ENCODE peak calls at places on chromosomes 4 and X, in ten cellular contexts. M is upper lobe of left lung, R is K562, L is stomach, O is A549, V is SK-N-SH, Z is H1, N is suprapubic skin, G is HepG2, W is ovary. B is an unnamed sample.

GRCh38 chrX:70289168-70289792 is 447 bp downstream of the PDZD11 start:
- DNase-seq in W (no peak), R (no peak), G (no peak), O (no peak), N (no peak), L (no peak), M (no peak), Z (no peak), V (no peak), B (no peak)

GRCh38 chrX:73916931-73917657 is 354.1 kb downstream of the CHIC1 start:
- DNase-seq in Z (peak; percentile 2), W (no peak), M (no peak), R (no peak), N (no peak), O (peak; percentile 41), G (no peak), L (no peak), V (no peak), B (no peak)

GRCh38 chr4:186666252-186666651 is 57.4 kb downstream of the FAT1 start:
- DNase-seq in V (no peak), Z (no peak), L (no peak), W (no peak), G (no peak), M (no peak), O (no peak), N (no peak), R (no peak), B (no peak)

GRCh38 chr4:24273148-24273547 is 311.2 kb downstream of the DHX15 start:
- DNase-seq in L (no peak), V (no peak), W (no peak), Z (no peak), M (no peak), O (no peak), R (no peak), N (no peak), G (no peak), B (no peak)

GRCh38 chr4:18388029-18388428 is 366.5 kb upstream of the LCORL start:
- DNase-seq in W (no peak), N (no peak), V (no peak), M (no peak), Z (no peak), R (no peak), L (no peak), G (no peak), O (no peak), B (no peak)

GRCh38 chr4:76801621-76802545 is 96.1 kb downstream of the SOWAHB start:
- DNase-seq in Z (no peak), W (peak; percentile 84), O (no peak), M (peak; percentile 86), L (no peak), G (no peak), N (no peak), V (no peak), R (no peak), B (no peak)

GRCh38 chr4:41934813-41935651 is at the start of gene TMEM33:
- DNase-seq in N (peak; percentile 89), O (peak; percentile 68), W (peak; percentile 83), L (peak; percentile 90), R (peak; percentile 90), V (peak; percentile 88), G (peak; percentile 94), Z (peak; percentile 76), M (peak; percentile 89), B (peak; percentile 84)

GRCh38 chr4:109947918-109948317 is 35.2 kb downstream of the EGF start:
- DNase-seq in L (no peak), O (no peak), G (no peak), M (no peak), R (no peak), W (no peak), V (no peak), N (no peak), Z (no peak), B (no peak)

GRCh38 chr4:20723019-20723418 is 22.8 kb downstream of the PACRGL start:
- DNase-seq in V (no peak), N (no peak), R (no peak), L (no peak), G (no peak), W (no peak), Z (no peak), O (no peak), M (no peak), B (no peak)

GRCh38 chr4:3046623-3047022 is 27.7 kb downstream of the HTT-AS start:
- DNase-seq in O (no peak), V (no peak), R (no peak), N (no peak), M (no peak), W (no peak), Z (no peak), G (no peak), L (no peak), B (no peak)

DNA sequence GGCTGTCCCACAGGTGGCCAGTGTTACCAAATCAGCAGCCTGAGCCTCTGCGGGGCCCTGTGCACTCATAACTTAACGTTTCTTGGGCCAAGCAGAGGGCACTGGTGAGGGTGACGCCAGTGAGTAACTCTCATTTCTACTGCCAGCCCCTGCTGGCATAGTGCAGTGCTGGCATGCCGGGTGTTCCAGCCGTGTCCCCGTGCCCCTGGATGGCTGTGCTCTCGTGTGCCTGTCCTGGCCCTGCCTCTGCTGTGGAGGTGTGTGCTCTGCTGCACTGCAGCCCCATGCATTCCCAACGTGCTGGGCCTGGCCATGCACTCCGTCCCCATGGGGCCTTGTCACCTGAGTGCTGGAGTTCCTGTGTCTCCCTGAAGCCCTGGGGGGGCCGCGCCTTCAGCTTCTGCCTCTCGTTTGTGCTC is 14.7 kb downstream of the TBC1D14 start:
- DNase-seq in W (no peak), R (no peak), M (no peak), V (no peak), Z (no peak), O (no peak), G (no peak), L (no peak), N (no peak), B (no peak)
- H3K4me1 ChIP-seq in W (peaks cover 3% of the 10 kb centered on the region), R (peaks cover 33% of the 10 kb centered on the region), M (peaks cover 43% of the 10 kb centered on the region), V (peaks cover 4% of the 10 kb centered on the region), Z (no peaks in the 10 kb centered on the region), O (no peaks in the 10 kb centered on the region), G (peaks cover 87% of the 10 kb centered on the region), L (peaks cover 11% of the 10 kb centered on the region), N (peaks cover 23% of the 10 kb centered on the region), B (no peaks in the 10 kb centered on the region)

GRCh38 chrX:45992402-45993123 is 552.7 kb downstream of the ZNF674 start:
- DNase-seq in M (no peak), Z (no peak), L (no peak), O (no peak), N (no peak), V (no peak), R (no peak), W (no peak), G (no peak), B (no peak)

DNA sequence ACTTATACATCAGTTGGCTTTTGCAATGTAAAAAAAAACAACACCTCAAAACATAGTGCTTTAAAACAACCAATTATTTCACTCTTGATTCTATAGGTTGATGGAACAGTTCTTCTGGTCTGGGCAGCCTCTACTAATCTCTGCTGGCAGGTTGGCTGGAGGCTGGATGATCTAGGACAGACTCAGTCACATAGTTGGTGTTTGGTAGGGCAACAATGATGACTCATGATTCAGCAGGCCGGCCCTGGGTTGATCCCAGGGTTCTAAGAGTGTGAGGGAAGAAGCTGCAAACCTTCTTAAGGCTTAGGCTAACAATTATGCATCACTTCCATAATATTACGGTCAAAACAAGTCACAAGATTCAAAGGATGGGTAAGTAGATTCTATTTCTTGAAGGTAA is 558.2 kb downstream of the ZNF674 start:
- DNase-seq in O (peak; percentile 1), Z (no peak), N (no peak), W (no peak), V (no peak), L (no peak), R (no peak), G (no peak), M (no peak), B (no peak)
- TF ChIP-seq EP300 in O (no peak), Z (no peak), N (no peak), W (no peak), V (no peak), L (no peak), R (no peak), G (no peak), M (no peak), B (no peak)

DNA sequence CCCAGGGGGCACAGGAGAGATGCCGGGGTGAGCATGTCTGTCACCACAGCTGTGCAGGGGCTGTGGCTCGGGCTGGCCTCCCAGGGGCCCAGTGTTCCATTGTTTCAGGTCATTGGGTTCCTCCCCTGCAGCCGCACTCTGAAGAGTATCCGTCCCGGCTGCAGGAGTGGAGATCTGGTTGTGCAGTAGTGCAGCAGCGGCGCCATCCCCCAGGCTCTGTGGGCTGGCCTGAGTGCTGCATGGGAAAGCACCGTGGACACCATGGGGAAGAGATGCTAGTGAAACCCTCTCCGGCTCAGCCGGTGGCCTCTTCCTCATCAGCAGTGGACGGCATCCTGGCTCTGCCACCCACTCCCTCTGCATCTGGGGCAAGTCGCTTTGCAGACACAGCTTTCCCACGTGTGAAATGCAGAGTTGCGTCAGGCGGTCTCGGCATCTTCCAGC is 29.2 kb downstream of the TBC1D14 start:
- DNase-seq in L (no peak), G (no peak), R (no peak), M (no peak), W (no peak), V (no peak), O (no peak), Z (no peak), N (no peak), B (no peak)
- H3K4me3 ChIP-seq in L (no peak overlapping the region), G (no peak overlapping the region), R (no peak overlapping the region), M (no peak overlapping the region), W (no peak overlapping the region), V (no peak overlapping the region), O (no peak overlapping the region), Z (no peak overlapping the region), N (no peak overlapping the region), B (no peak overlapping the region)

DNA sequence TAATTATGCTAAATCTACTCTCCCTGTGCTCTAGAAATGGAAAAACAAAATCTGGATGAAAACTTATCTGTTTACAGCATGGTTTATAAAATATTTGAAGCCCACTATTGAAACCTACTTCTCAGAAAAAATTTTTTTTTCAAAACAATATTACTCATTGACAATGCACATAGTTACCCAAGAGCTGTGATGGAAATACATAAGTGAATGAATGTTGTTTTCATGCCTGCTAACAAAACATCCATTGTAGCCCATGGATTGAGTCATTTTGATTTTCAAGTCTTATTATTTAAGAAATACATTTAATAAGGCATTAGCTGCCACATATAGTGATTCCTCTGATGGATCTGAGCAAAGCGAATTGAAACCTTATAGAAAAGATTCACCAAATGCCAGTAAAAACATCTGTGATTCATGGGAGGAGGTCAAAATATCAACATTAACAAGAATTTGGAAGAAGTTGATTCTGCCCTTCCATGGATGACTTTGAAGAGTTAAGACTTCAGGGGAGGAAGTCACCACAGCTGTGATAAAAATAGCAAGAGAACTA is 144.7 kb upstream of the HHIP start:
- DNase-seq in O (no peak), R (no peak), L (no peak), N (no peak), Z (no peak), W (no peak), V (no peak), M (no peak), G (no peak), B (no peak)
- H3K4me1 ChIP-seq in O (no peaks in the 10 kb centered on the region), R (no peaks in the 10 kb centered on the region), L (no peaks in the 10 kb centered on the region), N (no peaks in the 10 kb centered on the region), Z (no peaks in the 10 kb centered on the region), W (no peaks in the 10 kb centered on the region), V (no peaks in the 10 kb centered on the region), M (no peaks in the 10 kb centered on the region), G (no peaks in the 10 kb centered on the region), B (no peaks in the 10 kb centered on the region)

GRCh38 chr4:121541696-121542095 is 155.1 kb downstream of the ANXA5 start:
- DNase-seq in V (no peak), G (no peak), R (no peak), Z (no peak), L (no peak), O (no peak), W (no peak), M (no peak), N (no peak), B (no peak)
- TF ChIP-seq EP300 in V (no peak), G (no peak), R (no peak), Z (no peak), L (no peak), O (no peak), W (no peak), M (no peak), N (no peak), B (no peak)

B was measured in tibial nerve.